ENCODE peak calls at places on chromosomes 16 and 17, in eight cellular contexts. One of them, this sample, is unnamed.

GRCh38 chr17:41439375-41439774 is 1.4 kb downstream of the KRT38 start:
- DNase-seq in PC-3: no peak
- DNase-seq in endothelial cell of umbilical vein: no peak
- DNase-seq in fibroblast of the aortic adventitia: no peak
- DNase-seq in NCI-H1694: no peak
- DNase-seq in NCI-H187 treated with DMSO at 0.1 percent for 48 hours: no peak
- DNase-seq in NCI-H2081: no peak
- DNase-seq in stimulated activated CD8-positive, alpha-beta memory T cell treated with anti-CD3 and anti-CD28 coated beads, Interleukin-4, amount 100 ng/mL, for 4 hours: no peak
- DNase-seq in this sample: no peak

GRCh38 chr17:34644941-34645550 is 65.7 kb downstream of the TMEM132E start:
- DNase-seq in NCI-H2081: no peak
- DNase-seq in stimulated activated CD8-positive, alpha-beta memory T cell treated with anti-CD3 and anti-CD28 coated beads, Interleukin-4, amount 100 ng/mL, for 4 hours: no peak
- DNase-seq in NCI-H187 treated with DMSO at 0.1 percent for 48 hours: no peak
- DNase-seq in fibroblast of the aortic adventitia: no peak
- DNase-seq in NCI-H1694: no peak
- DNase-seq in endothelial cell of umbilical vein: no peak
- DNase-seq in PC-3: no peak
- DNase-seq in this sample: no peak

GRCh38 chr16:79100456-79100855 is 500.1 kb downstream of the MAF start:
- DNase-seq in NCI-H2081: no peak
- DNase-seq in endothelial cell of umbilical vein: no peak
- DNase-seq in PC-3: no peak
- DNase-seq in stimulated activated CD8-positive, alpha-beta memory T cell treated with anti-CD3 and anti-CD28 coated beads, Interleukin-4, amount 100 ng/mL, for 4 hours: no peak
- DNase-seq in NCI-H1694: no peak
- DNase-seq in NCI-H187 treated with DMSO at 0.1 percent for 48 hours: no peak
- DNase-seq in fibroblast of the aortic adventitia: no peak
- DNase-seq in this sample: no peak

GRCh38 chr16:76683051-76683450 is 405.9 kb downstream of the CNTNAP4 start:
- DNase-seq in NCI-H1694: no peak
- DNase-seq in fibroblast of the aortic adventitia: no peak
- DNase-seq in PC-3: no peak
- DNase-seq in NCI-H187 treated with DMSO at 0.1 percent for 48 hours: no peak
- DNase-seq in NCI-H2081: no peak
- DNase-seq in stimulated activated CD8-positive, alpha-beta memory T cell treated with anti-CD3 and anti-CD28 coated beads, Interleukin-4, amount 100 ng/mL, for 4 hours: no peak
- DNase-seq in endothelial cell of umbilical vein: no peak
- DNase-seq in this sample: no peak

GRCh38 chr16:23500866-23501234 is 9.4 kb downstream of the GGA2 start:
- DNase-seq in NCI-H187 treated with DMSO at 0.1 percent for 48 hours: no peak
- DNase-seq in stimulated activated CD8-positive, alpha-beta memory T cell treated with anti-CD3 and anti-CD28 coated beads, Interleukin-4, amount 100 ng/mL, for 4 hours: no peak
- DNase-seq in endothelial cell of umbilical vein: no peak
- DNase-seq in NCI-H2081: no peak
- DNase-seq in fibroblast of the aortic adventitia: no peak
- DNase-seq in PC-3: no peak
- DNase-seq in NCI-H1694: no peak
- DNase-seq in this sample: no peak

GRCh38 chr17:9175700-9176467 is 154.6 kb downstream of the NTN1 start:
- DNase-seq in stimulated activated CD8-positive, alpha-beta memory T cell treated with anti-CD3 and anti-CD28 coated beads, Interleukin-4, amount 100 ng/mL, for 4 hours: no peak
- DNase-seq in fibroblast of the aortic adventitia: no peak
- DNase-seq in PC-3: no peak
- DNase-seq in endothelial cell of umbilical vein: no peak
- DNase-seq in NCI-H1694: no peak
- DNase-seq in NCI-H2081: no peak
- DNase-seq in NCI-H187 treated with DMSO at 0.1 percent for 48 hours: no peak
- DNase-seq in this sample: no peak

GRCh38 chr16:1184156-1184868 is 31.4 kb downstream of the CACNA1H start:
- DNase-seq in NCI-H1694: no peak
- DNase-seq in endothelial cell of umbilical vein: no peak
- DNase-seq in NCI-H187 treated with DMSO at 0.1 percent for 48 hours: no peak
- DNase-seq in stimulated activated CD8-positive, alpha-beta memory T cell treated with anti-CD3 and anti-CD28 coated beads, Interleukin-4, amount 100 ng/mL, for 4 hours: no peak
- DNase-seq in fibroblast of the aortic adventitia: no peak
- DNase-seq in PC-3: no peak
- DNase-seq in NCI-H2081: no peak
- DNase-seq in this sample: no peak

GRCh38 chr17:27247071-27247957 is 46.6 kb upstream of the WSB1 start:
- DNase-seq in PC-3: peak
- DNase-seq in endothelial cell of umbilical vein: peak
- DNase-seq in NCI-H2081: peak
- DNase-seq in fibroblast of the aortic adventitia: peak
- DNase-seq in NCI-H1694: peak
- DNase-seq in NCI-H187 treated with DMSO at 0.1 percent for 48 hours: no peak
- DNase-seq in stimulated activated CD8-positive, alpha-beta memory T cell treated with anti-CD3 and anti-CD28 coated beads, Interleukin-4, amount 100 ng/mL, for 4 hours: no peak
- DNase-seq in this sample: peak

GRCh38 chr16:58236231-58236690 is 38.4 kb upstream of the CSNK2A2 start:
- DNase-seq in NCI-H2081: peak
- DNase-seq in endothelial cell of umbilical vein: peak
- DNase-seq in fibroblast of the aortic adventitia: peak
- DNase-seq in NCI-H187 treated with DMSO at 0.1 percent for 48 hours: no peak
- DNase-seq in PC-3: peak
- DNase-seq in NCI-H1694: peak
- DNase-seq in stimulated activated CD8-positive, alpha-beta memory T cell treated with anti-CD3 and anti-CD28 coated beads, Interleukin-4, amount 100 ng/mL, for 4 hours: peak
- DNase-seq in this sample: peak

GRCh38 chr16:70715113-70715711 is 29.4 kb upstream of the MTSS2 start:
- DNase-seq in NCI-H2081: no peak
- DNase-seq in endothelial cell of umbilical vein: no peak
- DNase-seq in NCI-H1694: peak
- DNase-seq in PC-3: peak
- DNase-seq in stimulated activated CD8-positive, alpha-beta memory T cell treated with anti-CD3 and anti-CD28 coated beads, Interleukin-4, amount 100 ng/mL, for 4 hours: no peak
- DNase-seq in fibroblast of the aortic adventitia: peak
- DNase-seq in NCI-H187 treated with DMSO at 0.1 percent for 48 hours: no peak
- DNase-seq in this sample: peak

GRCh38 chr17:32127156-32127897 is 15.0 kb upstream of the RHOT1 start:
- DNase-seq in NCI-H1694: peak
- DNase-seq in fibroblast of the aortic adventitia: peak
- DNase-seq in NCI-H2081: peak
- DNase-seq in stimulated activated CD8-positive, alpha-beta memory T cell treated with anti-CD3 and anti-CD28 coated beads, Interleukin-4, amount 100 ng/mL, for 4 hours: peak
- DNase-seq in endothelial cell of umbilical vein: peak
- DNase-seq in NCI-H187 treated with DMSO at 0.1 percent for 48 hours: no peak
- DNase-seq in PC-3: peak
- DNase-seq in this sample: peak

GRCh38 chr16:89708481-89708931 is 7.0 kb upstream of the SPATA2L start:
- DNase-seq in endothelial cell of umbilical vein: no peak
- DNase-seq in NCI-H2081: no peak
- DNase-seq in NCI-H1694: no peak
- DNase-seq in fibroblast of the aortic adventitia: no peak
- DNase-seq in PC-3: no peak
- DNase-seq in NCI-H187 treated with DMSO at 0.1 percent for 48 hours: no peak
- DNase-seq in stimulated activated CD8-positive, alpha-beta memory T cell treated with anti-CD3 and anti-CD28 coated beads, Interleukin-4, amount 100 ng/mL, for 4 hours: no peak
- DNase-seq in this sample: no peak

GRCh38 chr16:86198201-86199118 is 299.5 kb downstream of the IRF8 start:
- DNase-seq in endothelial cell of umbilical vein: no peak
- DNase-seq in stimulated activated CD8-positive, alpha-beta memory T cell treated with anti-CD3 and anti-CD28 coated beads, Interleukin-4, amount 100 ng/mL, for 4 hours: no peak
- DNase-seq in fibroblast of the aortic adventitia: no peak
- DNase-seq in NCI-H2081: no peak
- DNase-seq in PC-3: no peak
- DNase-seq in NCI-H187 treated with DMSO at 0.1 percent for 48 hours: no peak
- DNase-seq in NCI-H1694: no peak
- DNase-seq in this sample: no peak

GRCh38 chr16:57637424-57637823 is 9.0 kb downstream of the ADGRG1 start:
- DNase-seq in NCI-H1694: peak
- DNase-seq in NCI-H187 treated with DMSO at 0.1 percent for 48 hours: no peak
- DNase-seq in PC-3: no peak
- DNase-seq in endothelial cell of umbilical vein: peak
- DNase-seq in fibroblast of the aortic adventitia: no peak
- DNase-seq in NCI-H2081: no peak
- DNase-seq in stimulated activated CD8-positive, alpha-beta memory T cell treated with anti-CD3 and anti-CD28 coated beads, Interleukin-4, amount 100 ng/mL, for 4 hours: no peak
- DNase-seq in this sample: peak

GRCh38 chr16:89923640-89924297 is 627 bp downstream of the TUBB3 start:
- DNase-seq in NCI-H1694: no peak
- DNase-seq in endothelial cell of umbilical vein: no peak
- DNase-seq in stimulated activated CD8-positive, alpha-beta memory T cell treated with anti-CD3 and anti-CD28 coated beads, Interleukin-4, amount 100 ng/mL, for 4 hours: no peak
- DNase-seq in fibroblast of the aortic adventitia: no peak
- DNase-seq in NCI-H2081: peak
- DNase-seq in NCI-H187 treated with DMSO at 0.1 percent for 48 hours: no peak
- DNase-seq in PC-3: no peak
- DNase-seq in this sample: no peak